ENCODE peak calls at places on chromosome 21, in four cellular contexts. H is left ventricle myocardium inferior, S is GM12878, O is lower lobe of right lung. J is an unnamed sample.

GRCh38 chr21:36910581-36911307 is 55.7 kb downstream of the HLCS start:
- DNase-seq in S (no peak), O (no peak), H (no peak), J (no peak)

GRCh38 chr21:15210235-15210678 is 145.5 kb upstream of the NRIP1 start:
- DNase-seq in S (no peak), O (peak), H (peak), J (peak)

GRCh38 chr21:38800924-38801744 is 4.6 kb upstream of the ETS2 start:
- DNase-seq in S (no peak), O (no peak), H (no peak), J (no peak)

GRCh38 chr21:44681152-44681551 is 811 bp downstream of the KRTAP12-1 start:
- DNase-seq in H (no peak), S (no peak), O (no peak), J (no peak)

GRCh38 chr21:38351961-38352521 is 95.2 kb downstream of the KCNJ15 start:
- DNase-seq in O (no peak), S (no peak), H (no peak), J (no peak)

GRCh38 chr21:26365849-26366248 is 195.3 kb upstream of the APP start:
- DNase-seq in H (no peak), S (no peak), O (no peak), J (no peak)

GRCh38 chr21:19245188-19245580 is 841.6 kb upstream of the TMPRSS15 start:
- DNase-seq in O (no peak), H (no peak), S (no peak), J (peak)

GRCh38 chr21:36422279-36423098 is 37.3 kb downstream of the CHAF1B start:
- DNase-seq in S (no peak), O (peak), H (peak), J (no peak)

GRCh38 chr21:39030127-39030884 is 152.9 kb downstream of the PSMG1 start:
- DNase-seq in H (no peak), S (no peak), O (no peak), J (no peak)

GRCh38 chr21:38984982-38985422 is 179.3 kb downstream of the ETS2 start:
- DNase-seq in O (no peak), H (no peak), S (no peak), J (no peak)

GRCh38 chr21:27590271-27590670 is 623.4 kb upstream of the ADAMTS5 start:
- DNase-seq in S (no peak), O (no peak), H (peak), J (no peak)

GRCh38 chr21:27759091-27759659 is 792.3 kb upstream of the ADAMTS5 start:
- DNase-seq in O (peak), H (peak), S (no peak), J (no peak)

GRCh38 chr21:44314128-44314527 is 14.3 kb downstream of the PFKL start:
- DNase-seq in O (no peak), S (no peak), H (no peak), J (no peak)

GRCh38 chr21:15560383-15561056 is 169.3 kb upstream of the USP25 start:
- DNase-seq in H (no peak), S (no peak), O (no peak), J (no peak)

GRCh38 chr21:14773777-14774345 is 227.7 kb upstream of the SAMSN1 start:
- DNase-seq in H (peak), O (peak), S (no peak), J (peak)

GRCh38 chr21:43352568-43353281 is 74.2 kb downstream of the SIK1 start:
- DNase-seq in S (peak), O (no peak), H (no peak), J (no peak)

GRCh38 chr21:27564684-27565280 is 597.9 kb upstream of the ADAMTS5 start:
- DNase-seq in O (no peak), H (peak), S (no peak), J (no peak)

GRCh38 chr21:36507397-36508018 is 27.6 kb upstream of the CLDN14 start:
- DNase-seq in S (no peak), O (no peak), H (no peak), J (no peak)

GRCh38 chr21:25885880-25886279 is 151.1 kb downstream of the GABPA start:
- DNase-seq in O (no peak), H (no peak), S (no peak), J (no peak)

GRCh38 chr21:43834146-43834905 is 30.7 kb upstream of the AGPAT3 start:
- DNase-seq in S (no peak), H (no peak), O (no peak), J (no peak)

GRCh38 chr21:40841524-40842196 is 5.3 kb downstream of the DSCAM start:
- DNase-seq in S (no peak), H (peak), O (peak), J (peak)

GRCh38 chr21:21436012-21436545 is 437.9 kb downstream of the NCAM2 start:
- DNase-seq in H (no peak), S (no peak), O (no peak), J (no peak)

GRCh38 chr21:29829514-29830255 is 110.1 kb downstream of the GRIK1 start:
- DNase-seq in H (no peak), S (no peak), O (no peak), J (no peak)

GRCh38 chr21:36065497-36066036 is 4.3 kb upstream of the CBR1 start:
- DNase-seq in S (no peak), H (no peak), O (no peak), J (no peak)

GRCh38 chr21:35314896-35315582 is 265.9 kb upstream of the RUNX1 start:
- DNase-seq in S (no peak), O (no peak), H (no peak), J (no peak)

GRCh38 chr21:32004281-32004680 is 131.5 kb downstream of the HUNK start:
- DNase-seq in O (no peak), S (no peak), H (no peak), J (no peak)

GRCh38 chr21:17578162-17578561 is 34.5 kb downstream of the BTG3 start:
- DNase-seq in H (no peak), O (no peak), S (no peak), J (no peak)

GRCh38 chr21:17572431-17572830 is 40.3 kb downstream of the BTG3 start:
- DNase-seq in O (no peak), S (no peak), H (no peak), J (no peak)

GRCh38 chr21:17577701-17578100 is 35.0 kb downstream of the BTG3 start:
- DNase-seq in S (no peak), H (no peak), O (no peak), J (no peak)

GRCh38 chr21:17575076-17575475 is 37.6 kb downstream of the BTG3 start:
- DNase-seq in H (no peak), S (no peak), O (no peak), J (no peak)

GRCh38 chr21:17576080-17576835 is 36.4 kb downstream of the BTG3 start:
- DNase-seq in S (no peak), H (no peak), O (no peak), J (no peak)
- H3K27ac ChIP-seq in S (no peak), H (no peak), O (no peak), J (no peak)

GRCh38 chr21:45864436-45864835 is 117.1 kb upstream of the COL6A1 start:
- DNase-seq in S (no peak), H (no peak), O (no peak), J (no peak)
- H3K27ac ChIP-seq in S (no peak), H (no peak), O (no peak), J (no peak)

DNA sequence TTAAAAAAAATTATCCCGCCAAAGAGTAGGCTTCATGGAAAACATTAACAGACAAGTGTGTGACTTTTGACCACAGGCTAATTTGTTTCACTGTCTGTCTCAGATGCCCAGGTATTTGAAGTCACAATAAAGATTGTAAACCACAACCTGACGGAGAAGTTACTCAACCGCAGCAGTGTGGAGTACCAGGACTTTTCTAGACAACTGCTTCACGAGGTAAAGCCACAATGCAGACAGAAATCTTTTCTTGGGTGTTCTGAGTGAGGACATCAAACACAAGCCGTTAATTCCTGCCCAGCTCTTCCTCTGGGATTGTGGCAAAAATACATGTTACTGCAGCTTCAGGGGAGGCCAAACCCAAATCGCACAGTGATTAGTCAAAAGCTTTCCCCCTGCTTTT is 30.9 kb downstream of the UMODL1 start:
- DNase-seq in H (no peak), S (no peak), O (no peak), J (no peak)
- H3K27ac ChIP-seq in H (no peak), S (no peak), O (no peak), J (no peak)

DNA sequence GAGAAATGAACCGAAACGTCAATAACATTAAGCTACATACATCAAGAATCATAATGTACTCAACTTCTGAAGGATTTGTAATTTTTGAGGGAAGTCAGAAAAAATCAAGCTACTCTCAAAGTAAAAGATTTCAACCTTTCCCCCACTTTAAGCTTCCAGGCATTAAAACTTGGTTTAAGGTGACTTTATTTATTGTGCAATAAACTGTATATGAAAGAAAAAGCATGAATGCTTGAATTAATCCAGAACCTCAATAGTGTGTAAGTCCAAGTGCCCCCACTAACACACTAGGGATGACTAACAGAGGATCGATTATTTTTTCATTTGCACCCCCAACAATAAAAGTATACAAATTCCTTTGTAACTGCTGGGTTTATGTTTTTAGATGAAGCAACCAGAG is 10.9 kb downstream of the GART start:
- DNase-seq in H (no peak), O (no peak), S (no peak), J (no peak)
- H3K27ac ChIP-seq in H (no peak), O (no peak), S (no peak), J (no peak)

J was measured in spleen.